ENCODE peak calls at places on chromosomes 1 and 21, in six cellular contexts. N is HCT116, L is HepG2, F is K562, A is SK-N-SH, Y is H1. X is an unnamed sample.

GRCh38 chr1:209435654-209436566 is 147.6 kb upstream of the CAMK1G start:
- DNase-seq in A (peak; percentile 86), N (peak; percentile 69), F (peak; percentile 69), Y (peak; percentile 75), L (peak; percentile 33), X (peak; percentile 78)

GRCh38 chr1:62746086-62746808 is 37.7 kb upstream of the ATG4C start:
- DNase-seq in L (peak; percentile 48), A (peak; percentile 56), F (peak; percentile 41), Y (no peak), N (peak; percentile 31), X (peak; percentile 51)

GRCh38 chr1:175877939-175878730 is 134.7 kb upstream of the TNR start:
- DNase-seq in N (no peak), A (no peak), F (no peak), Y (no peak), L (no peak), X (no peak)

GRCh38 chr21:26846036-26846931 is 1.1 kb upstream of the ADAMTS1 start:
- DNase-seq in Y (no peak), L (no peak), A (peak; percentile 76), N (no peak), F (no peak), X (no peak)

GRCh38 chr1:21552715-21553114 is 43.5 kb downstream of the ALPL start:
- DNase-seq in F (no peak), A (no peak), N (no peak), L (no peak), Y (no peak), X (no peak)

GRCh38 chr1:90579212-90579802 is 137.8 kb downstream of the BARHL2 start:
- DNase-seq in Y (no peak), L (peak; percentile 18), N (peak; percentile 43), F (peak; percentile 46), A (peak; percentile 45), X (peak; percentile 15)

GRCh38 chr1:54253480-54253879 is 53.5 kb downstream of the MRPL37 start:
- DNase-seq in Y (no peak), L (no peak), A (no peak), N (peak; percentile 56), F (no peak), X (no peak)

GRCh38 chr21:43590220-43590619 is 69.1 kb downstream of the HSF2BP start:
- DNase-seq in Y (no peak), F (no peak), A (no peak), N (no peak), L (peak; percentile 73), X (no peak)

GRCh38 chr1:231584117-231584516 is 42.5 kb upstream of the DISC1 start:
- DNase-seq in A (peak; percentile 37), Y (no peak), L (peak; percentile 47), N (peak; percentile 33), F (peak; percentile 68), X (peak; percentile 48)

GRCh38 chr1:98086796-98087195 is 166.0 kb upstream of the DPYD start:
- DNase-seq in F (no peak), L (peak; percentile 56), Y (peak; percentile 31), A (no peak), N (peak; percentile 88), X (no peak)

GRCh38 chr1:51555866-51556619 is 37.0 kb upstream of the EPS15 start:
- DNase-seq in A (no peak), L (no peak), Y (no peak), F (no peak), N (no peak), X (no peak)

GRCh38 chr21:34852438-34852837 is 183.6 kb downstream of the CLIC6 start:
- DNase-seq in L (no peak), N (no peak), A (no peak), Y (no peak), F (no peak), X (no peak)

GRCh38 chr21:45517249-45518065 is 24.8 kb downstream of the SLC19A1 start:
- DNase-seq in F (no peak), A (no peak), L (no peak), N (no peak), Y (no peak), X (no peak)

GRCh38 chr1:168603501-168604107 is 27.2 kb downstream of the XCL1 start:
- DNase-seq in Y (peak; percentile 50), A (peak; percentile 66), L (peak; percentile 60), F (peak; percentile 76), N (peak; percentile 56), X (peak; percentile 38)

GRCh38 chr1:91537281-91538069 is 36.8 kb downstream of the CDC7 start:
- DNase-seq in N (no peak), Y (no peak), F (no peak), A (no peak), L (no peak), X (no peak)

GRCh38 chr1:104064391-104064790 is 314.7 kb downstream of the AMY1C start:
- DNase-seq in Y (no peak), L (no peak), A (no peak), N (no peak), F (no peak), X (no peak)

GRCh38 chr1:231601775-231602674 is 24.6 kb upstream of the DISC1 start:
- DNase-seq in N (no peak), A (no peak), L (no peak), F (no peak), Y (no peak), X (no peak)

GRCh38 chr1:210143465-210144062 is 89.0 kb upstream of the SERTAD4 start:
- DNase-seq in A (peak; percentile 51), L (peak; percentile 29), F (peak; percentile 73), N (peak; percentile 58), Y (peak; percentile 13), X (peak; percentile 88)

GRCh38 chr1:166193057-166193456 is 26.3 kb upstream of the FAM78B start:
- DNase-seq in L (no peak), A (no peak), F (no peak), Y (no peak), N (no peak), X (peak; percentile 25)

GRCh38 chr1:27885620-27886352 is 13.4 kb downstream of the THEMIS2 start:
- DNase-seq in F (no peak), N (no peak), Y (no peak), A (no peak), L (no peak), X (no peak)

GRCh38 chr1:33634806-33635205 is 162.4 kb downstream of the ZSCAN20 start:
- DNase-seq in F (peak; percentile 44), A (peak; percentile 41), N (peak; percentile 62), L (peak; percentile 14), Y (no peak), X (no peak)

GRCh38 chr1:26038477-26038876 is 7.4 kb downstream of the SLC30A2 start:
- DNase-seq in F (no peak), A (no peak), N (no peak), Y (no peak), L (no peak), X (no peak)

GRCh38 chr1:223142269-223142668 is 779 bp downstream of the TLR5 start:
- DNase-seq in F (no peak), N (no peak), A (no peak), L (no peak), Y (no peak), X (no peak)

GRCh38 chr1:234150892-234151291 is 222.4 kb upstream of the COA6 start:
- DNase-seq in A (no peak), N (no peak), L (no peak), Y (no peak), F (no peak), X (no peak)

GRCh38 chr1:234148816-234149215 is 224.4 kb upstream of the COA6 start:
- DNase-seq in F (no peak), L (no peak), Y (no peak), N (no peak), A (no peak), X (no peak)

GRCh38 chr1:234149217-234149616 is 224.0 kb upstream of the COA6 start:
- DNase-seq in A (no peak), L (no peak), Y (no peak), N (no peak), F (no peak), X (no peak)

GRCh38 chr1:234154320-234155251 is 218.7 kb upstream of the COA6 start:
- DNase-seq in Y (peak; percentile 23), F (peak; percentile 72), L (peak; percentile 68), A (peak; percentile 71), N (peak; percentile 70), X (peak; percentile 27)
- TF ChIP-seq JUND in Y (no peak), F (no peak), L (no peak), A (no peak), N (no peak), X (no peak)

GRCh38 chr1:177411371-177411770 is 240.6 kb downstream of the BRINP2 start:
- DNase-seq in N (no peak), F (no peak), L (no peak), Y (no peak), A (no peak), X (no peak)
- TF ChIP-seq JUND in N (no peak), F (no peak), L (no peak), Y (no peak), A (no peak), X (no peak)

DNA sequence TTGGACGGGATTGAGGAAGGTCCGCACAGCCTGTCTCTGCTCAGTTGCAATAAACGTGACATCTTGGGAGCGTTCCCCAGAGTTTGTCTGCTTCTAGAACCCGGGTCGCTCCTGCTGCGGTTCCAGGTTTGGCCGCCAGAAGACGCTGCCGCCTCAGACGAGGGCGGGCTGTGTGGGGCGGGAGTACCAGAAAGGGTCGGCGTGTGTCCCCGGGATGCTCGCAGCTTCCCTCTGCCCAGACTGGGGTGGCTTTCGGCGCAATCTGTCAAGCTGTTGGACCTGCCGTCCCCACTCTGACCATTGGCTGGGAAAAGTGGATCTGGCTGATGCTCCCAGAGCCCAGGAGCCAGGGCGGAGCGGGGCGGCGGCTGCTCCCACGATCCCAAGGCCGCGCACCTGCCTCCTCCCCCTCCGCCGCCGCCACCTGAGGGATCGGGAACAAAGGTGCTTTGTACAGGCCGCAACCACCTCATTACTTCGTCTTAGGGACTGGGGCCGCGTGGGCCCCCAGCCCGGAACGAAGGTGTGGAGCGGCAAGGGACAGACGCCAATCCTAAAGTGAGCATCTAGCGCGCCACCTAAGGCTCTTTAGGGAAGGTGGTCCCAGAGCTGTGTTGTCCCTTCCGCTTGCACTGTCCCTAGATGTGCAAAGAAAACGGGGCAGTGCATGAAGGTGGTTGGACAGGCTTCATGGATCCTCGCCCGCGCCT is 683 bp upstream of the EFNA4 start:
- DNase-seq in F (peak; percentile 87), Y (no peak), A (peak; percentile 47), N (no peak), L (peak; percentile 38), X (no peak)
- TF ChIP-seq JUND in F (peak; percentile 47), Y (no peak), A (no peak), N (no peak), L (no peak), X (no peak)

GRCh38 chr1:215143497-215143896 is 61.0 kb downstream of the KCNK2 start:
- DNase-seq in N (no peak), L (no peak), Y (no peak), F (no peak), A (no peak), X (no peak)

GRCh38 chr1:215141460-215141859 is 58.9 kb downstream of the KCNK2 start:
- DNase-seq in A (no peak), L (no peak), N (no peak), Y (no peak), F (no peak), X (no peak)

GRCh38 chr1:215137985-215138384 is 55.4 kb downstream of the KCNK2 start:
- DNase-seq in F (no peak), Y (no peak), N (no peak), L (no peak), A (no peak), X (no peak)

DNA sequence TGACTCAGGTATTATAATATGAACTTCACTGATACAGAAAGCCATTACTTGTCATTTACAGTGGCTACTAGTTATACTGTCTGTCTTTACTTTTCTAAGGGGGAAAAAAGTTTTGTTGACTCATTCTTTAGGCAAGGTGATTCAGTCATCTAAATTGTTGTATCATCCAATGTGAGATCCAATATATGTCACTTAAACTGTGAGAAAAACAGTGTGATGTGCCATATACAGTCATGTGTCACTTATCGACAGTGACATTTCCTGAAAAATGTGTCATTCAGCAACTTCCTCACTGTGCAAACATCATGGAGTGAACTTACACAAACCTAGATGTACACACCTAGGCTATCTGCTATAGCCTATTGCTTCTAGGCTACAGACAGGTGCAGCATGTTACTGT is 57.6 kb downstream of the KCNK2 start:
- DNase-seq in L (no peak), N (no peak), Y (no peak), F (no peak), A (no peak), X (no peak)
- TF ChIP-seq JUND in L (no peak), N (no peak), Y (no peak), F (no peak), A (no peak), X (no peak)

X was measured in T47D.